ENCODE peak calls at places on chromosomes 1 and 21, in five cellular contexts. One of them, this sample, is unnamed.

GRCh38 chr1:208438262-208438661 is 194.1 kb upstream of the PLXNA2 start:
- DNase-seq in neural progenitor cell: no peak
- DNase-seq in MM.1S: no peak
- DNase-seq in HCT116: no peak
- DNase-seq in GM23248: peak; percentile 24
- DNase-seq in this sample: no peak

GRCh38 chr1:82160903-82161302 is 360.2 kb downstream of the ADGRL2 start:
- DNase-seq in MM.1S: no peak
- DNase-seq in HCT116: no peak
- DNase-seq in GM23248: no peak
- DNase-seq in neural progenitor cell: no peak
- DNase-seq in this sample: no peak

GRCh38 chr1:47399841-47400144 is 16.3 kb upstream of the FOXE3 start:
- DNase-seq in HCT116: no peak
- DNase-seq in MM.1S: no peak
- DNase-seq in GM23248: no peak
- DNase-seq in neural progenitor cell: no peak
- DNase-seq in this sample: no peak

GRCh38 chr1:107750364-107750959 is 214.5 kb downstream of the VAV3 start:
- DNase-seq in MM.1S: peak; percentile 57
- DNase-seq in GM23248: peak; percentile 89
- DNase-seq in HCT116: peak; percentile 24
- DNase-seq in neural progenitor cell: peak; percentile 82
- DNase-seq in this sample: peak; percentile 88

GRCh38 chr1:166040223-166040622 is 126.6 kb downstream of the FAM78B start:
- DNase-seq in HCT116: no peak
- DNase-seq in neural progenitor cell: no peak
- DNase-seq in GM23248: no peak
- DNase-seq in MM.1S: no peak
- DNase-seq in this sample: peak; percentile 18

GRCh38 chr1:247448107-247448778 is 9.7 kb downstream of the OR2B11 start:
- DNase-seq in GM23248: peak; percentile 80
- DNase-seq in MM.1S: no peak
- DNase-seq in neural progenitor cell: peak; percentile 56
- DNase-seq in HCT116: no peak
- DNase-seq in this sample: peak; percentile 90

GRCh38 chr1:54273092-54273836 is 73.3 kb downstream of the MRPL37 start:
- DNase-seq in MM.1S: no peak
- DNase-seq in HCT116: no peak
- DNase-seq in neural progenitor cell: peak; percentile 84
- DNase-seq in GM23248: peak; percentile 96
- DNase-seq in this sample: peak; percentile 72

GRCh38 chr21:45306453-45306831 is 18.7 kb upstream of the POFUT2 start:
- DNase-seq in MM.1S: no peak
- DNase-seq in HCT116: no peak
- DNase-seq in neural progenitor cell: no peak
- DNase-seq in GM23248: no peak
- DNase-seq in this sample: no peak

GRCh38 chr1:222813866-222814535 is 838 bp upstream of the DISP1 start:
- DNase-seq in neural progenitor cell: no peak
- DNase-seq in GM23248: peak; percentile 76
- DNase-seq in HCT116: no peak
- DNase-seq in MM.1S: no peak
- DNase-seq in this sample: no peak

GRCh38 chr1:82838066-82838465 is 1037.3 kb downstream of the ADGRL2 start:
- DNase-seq in MM.1S: no peak
- DNase-seq in HCT116: no peak
- DNase-seq in neural progenitor cell: peak; percentile 67
- DNase-seq in GM23248: peak; percentile 72
- DNase-seq in this sample: no peak

GRCh38 chr1:16085521-16085920 is 12.1 kb upstream of the FAM131C start:
- DNase-seq in MM.1S: no peak
- DNase-seq in HCT116: no peak
- DNase-seq in GM23248: no peak
- DNase-seq in neural progenitor cell: no peak
- DNase-seq in this sample: no peak

GRCh38 chr1:16081636-16082035 is 8.2 kb upstream of the FAM131C start:
- DNase-seq in neural progenitor cell: no peak
- DNase-seq in GM23248: no peak
- DNase-seq in MM.1S: no peak
- DNase-seq in HCT116: no peak
- DNase-seq in this sample: no peak

GRCh38 chr1:16080422-16081150 is 7.1 kb upstream of the FAM131C start:
- DNase-seq in neural progenitor cell: no peak
- DNase-seq in HCT116: no peak
- DNase-seq in MM.1S: no peak
- DNase-seq in GM23248: no peak
- DNase-seq in this sample: no peak

GRCh38 chr1:16083486-16083885 is 10.0 kb upstream of the FAM131C start:
- DNase-seq in GM23248: no peak
- DNase-seq in neural progenitor cell: no peak
- DNase-seq in MM.1S: no peak
- DNase-seq in HCT116: no peak
- DNase-seq in this sample: no peak

GRCh38 chr1:16082283-16083038 is 9.0 kb upstream of the FAM131C start:
- DNase-seq in HCT116: no peak
- DNase-seq in GM23248: peak; percentile 73
- DNase-seq in neural progenitor cell: peak; percentile 84
- DNase-seq in MM.1S: peak; percentile 59
- DNase-seq in this sample: peak; percentile 88
- TF ChIP-seq EZH2phosphoT487 in HCT116: no peak
- TF ChIP-seq EZH2phosphoT487 in GM23248: no peak
- TF ChIP-seq EZH2phosphoT487 in neural progenitor cell: no peak
- TF ChIP-seq EZH2phosphoT487 in MM.1S: no peak
- TF ChIP-seq EZH2phosphoT487 in this sample: no peak

GRCh38 chr1:43379476-43379875 is 10.1 kb downstream of the MED8 start:
- DNase-seq in neural progenitor cell: no peak
- DNase-seq in HCT116: no peak
- DNase-seq in GM23248: no peak
- DNase-seq in MM.1S: no peak
- DNase-seq in this sample: no peak

GRCh38 chr1:43377831-43378230 is 10.0 kb upstream of the ELOVL1 start:
- DNase-seq in HCT116: no peak
- DNase-seq in neural progenitor cell: no peak
- DNase-seq in GM23248: no peak
- DNase-seq in MM.1S: no peak
- DNase-seq in this sample: no peak

GRCh38 chr1:43372172-43372571 is 4.4 kb upstream of the ELOVL1 start:
- DNase-seq in HCT116: peak; percentile 42
- DNase-seq in neural progenitor cell: no peak
- DNase-seq in GM23248: peak; percentile 20
- DNase-seq in MM.1S: no peak
- DNase-seq in this sample: no peak

GRCh38 chr1:43373034-43373940 is 5.5 kb upstream of the ELOVL1 start:
- DNase-seq in HCT116: peak; percentile 86
- DNase-seq in MM.1S: no peak
- DNase-seq in GM23248: peak; percentile 96
- DNase-seq in neural progenitor cell: no peak
- DNase-seq in this sample: no peak

DNA sequence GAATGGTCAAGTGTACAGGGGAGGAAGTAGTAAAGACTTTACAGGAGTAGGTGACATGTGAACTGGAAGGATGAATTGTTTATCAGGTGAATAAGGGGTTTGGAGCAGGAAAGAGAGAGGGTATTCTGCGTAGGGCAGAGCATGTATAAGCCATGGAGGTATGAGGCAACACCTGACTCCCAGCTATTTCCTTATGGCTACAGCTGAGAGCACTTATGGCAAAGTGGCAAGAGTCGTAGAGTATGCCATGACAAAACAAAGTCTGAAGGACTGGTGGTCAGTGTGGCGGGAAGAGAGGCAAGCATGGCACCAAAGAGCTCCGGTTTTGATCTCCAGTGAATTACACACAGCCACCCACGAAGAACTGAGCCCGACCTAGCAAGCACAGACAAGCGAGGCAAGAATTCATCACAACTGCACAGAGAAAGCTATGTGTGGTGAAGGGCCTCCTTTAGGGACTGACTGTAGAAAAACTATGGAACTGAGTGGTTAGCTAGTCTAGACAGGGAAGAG is 9.0 kb upstream of the ELOVL1 start:
- DNase-seq in neural progenitor cell: no peak
- DNase-seq in GM23248: no peak
- DNase-seq in MM.1S: no peak
- DNase-seq in HCT116: no peak
- DNase-seq in this sample: no peak
- TF ChIP-seq EZH2phosphoT487 in neural progenitor cell: no peak
- TF ChIP-seq EZH2phosphoT487 in GM23248: no peak
- TF ChIP-seq EZH2phosphoT487 in MM.1S: no peak
- TF ChIP-seq EZH2phosphoT487 in HCT116: no peak
- TF ChIP-seq EZH2phosphoT487 in this sample: no peak

DNA sequence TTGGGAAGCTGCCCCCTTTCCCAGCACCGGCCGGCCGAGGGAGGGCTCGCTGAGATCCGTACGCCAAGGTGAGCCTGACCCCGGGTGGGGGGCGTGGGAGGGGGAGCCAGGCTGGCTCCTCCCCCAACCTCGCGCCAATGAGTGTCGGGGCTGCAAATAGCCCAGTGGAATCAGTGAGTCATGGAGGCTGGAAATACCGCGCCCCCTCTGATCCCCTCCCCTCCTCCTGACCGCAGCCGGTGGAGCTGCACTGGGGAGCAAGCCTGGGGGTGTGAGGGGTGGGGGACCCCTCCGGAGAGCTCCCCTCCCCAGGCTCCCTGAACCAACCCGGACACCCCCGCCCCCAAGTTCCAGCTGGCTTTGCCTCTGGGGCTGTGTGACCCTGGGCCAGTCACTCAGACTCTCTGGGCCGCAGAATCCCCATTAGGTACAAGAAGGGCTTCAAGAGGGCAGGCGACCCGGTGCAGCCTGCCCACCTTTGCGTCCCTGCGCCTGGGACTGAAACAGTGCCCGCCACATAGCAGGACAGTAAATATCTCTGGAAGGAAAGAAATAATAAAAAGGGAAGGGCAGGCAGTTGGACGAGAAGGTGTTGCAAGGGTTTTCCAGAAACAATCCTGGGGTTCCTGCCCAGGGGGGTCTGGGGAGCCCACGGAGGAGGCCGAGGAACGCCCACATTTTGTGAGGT is 4.5 kb downstream of the HSPB7 start:
- DNase-seq in neural progenitor cell: peak; percentile 51
- DNase-seq in GM23248: peak; percentile 86
- DNase-seq in HCT116: peak; percentile 21
- DNase-seq in MM.1S: no peak
- DNase-seq in this sample: peak; percentile 90
- TF ChIP-seq EZH2phosphoT487 in neural progenitor cell: no peak
- TF ChIP-seq EZH2phosphoT487 in GM23248: no peak
- TF ChIP-seq EZH2phosphoT487 in HCT116: no peak
- TF ChIP-seq EZH2phosphoT487 in MM.1S: no peak
- TF ChIP-seq EZH2phosphoT487 in this sample: no peak

GRCh38 chr1:233620065-233620464 is 6.2 kb downstream of the KCNK1 start:
- DNase-seq in HCT116: no peak
- DNase-seq in neural progenitor cell: no peak
- DNase-seq in MM.1S: peak; percentile 85
- DNase-seq in GM23248: no peak
- DNase-seq in this sample: no peak
- TF ChIP-seq EZH2phosphoT487 in HCT116: no peak
- TF ChIP-seq EZH2phosphoT487 in neural progenitor cell: no peak
- TF ChIP-seq EZH2phosphoT487 in MM.1S: no peak
- TF ChIP-seq EZH2phosphoT487 in GM23248: no peak
- TF ChIP-seq EZH2phosphoT487 in this sample: no peak

DNA sequence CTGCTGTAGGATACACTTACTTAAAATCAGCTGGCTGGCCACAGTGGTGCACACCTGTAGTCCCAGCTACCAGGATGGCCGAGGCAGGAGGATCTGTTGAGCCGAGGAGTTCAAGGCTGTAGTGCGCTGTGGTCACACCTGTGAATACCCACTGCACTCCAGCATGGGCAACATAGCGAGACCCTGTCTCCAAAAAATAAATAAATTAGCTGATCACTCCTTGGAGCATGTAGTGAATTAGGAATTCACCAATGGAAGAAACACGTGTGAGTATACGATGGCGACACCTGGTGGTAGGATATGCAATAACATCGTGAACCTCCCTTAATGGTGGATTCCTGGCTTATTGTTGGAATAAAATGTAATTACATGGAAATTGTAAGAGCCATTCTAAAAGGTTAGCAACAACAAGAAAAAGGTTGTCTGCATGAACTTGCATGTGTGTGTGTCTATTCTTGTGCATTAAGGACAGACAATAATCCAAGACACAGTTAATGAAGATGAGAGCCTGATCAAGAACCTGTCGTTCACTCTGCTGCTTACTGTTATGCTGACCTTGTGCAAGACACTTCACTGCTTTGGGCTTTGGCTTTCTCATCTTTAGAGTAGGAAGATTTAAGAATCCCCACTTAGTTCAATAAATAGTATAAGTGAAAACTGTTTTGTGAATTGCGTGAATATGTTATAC is 38.6 kb upstream of the COX20 start:
- DNase-seq in HCT116: peak; percentile 35
- DNase-seq in MM.1S: peak; percentile 52
- DNase-seq in neural progenitor cell: peak; percentile 65
- DNase-seq in GM23248: peak; percentile 68
- DNase-seq in this sample: peak; percentile 81
- TF ChIP-seq EZH2phosphoT487 in HCT116: no peak
- TF ChIP-seq EZH2phosphoT487 in MM.1S: no peak
- TF ChIP-seq EZH2phosphoT487 in neural progenitor cell: no peak
- TF ChIP-seq EZH2phosphoT487 in GM23248: no peak
- TF ChIP-seq EZH2phosphoT487 in this sample: no peak